ENCODE peak calls at places on chromosomes 11 and 22, in seven cellular contexts. B is SK-N-SH, H is H1, Z is HepG2, R is T47D, S is K562, V is GM12878. Q is an unnamed sample.

GRCh38 chr22:22235564-22235963 is 9.0 kb upstream of the VPREB1 start:
- DNase-seq in B (peak), H (peak), Z (no peak), R (no peak), S (peak), V (peak), Q (no peak)

GRCh38 chr11:1863352-1864215 is 10.7 kb downstream of the LSP1 start:
- DNase-seq in B (peak), H (no peak), Z (peak), R (no peak), S (peak), V (no peak), Q (peak)

GRCh38 chr22:35024364-35024692 is 41.6 kb upstream of the ISX start:
- DNase-seq in B (no peak), H (no peak), Z (no peak), R (no peak), S (no peak), V (no peak), Q (no peak)

GRCh38 chr11:115941481-115941993 is 437.3 kb upstream of the CADM1 start:
- DNase-seq in B (no peak), H (no peak), Z (no peak), R (no peak), S (peak), V (no peak), Q (no peak)

GRCh38 chr11:77592727-77593126 is 3.0 kb downstream of the AQP11 start:
- DNase-seq in B (no peak), H (no peak), Z (no peak), R (no peak), S (no peak), V (no peak), Q (no peak)

GRCh38 chr11:75261474-75261847 is 20.9 kb downstream of the TPBGL start:
- DNase-seq in B (no peak), H (no peak), Z (no peak), R (no peak), S (no peak), V (no peak), Q (no peak)

GRCh38 chr11:78044706-78045105 is 19.0 kb upstream of the THRSP start:
- DNase-seq in B (no peak), H (no peak), Z (no peak), R (no peak), S (no peak), V (no peak), Q (no peak)

GRCh38 chr11:91446267-91446666 is 778.4 kb upstream of the FAT3 start:
- DNase-seq in B (no peak), H (no peak), Z (no peak), R (no peak), S (no peak), V (no peak), Q (no peak)

GRCh38 chr22:22344430-22344829 is 99.8 kb downstream of the VPREB1 start:
- DNase-seq in B (no peak), H (no peak), Z (no peak), R (no peak), S (no peak), V (no peak), Q (no peak)

GRCh38 chr11:111355956-111356659 is 23.0 kb downstream of the POU2AF1 start:
- DNase-seq in B (no peak), H (no peak), Z (peak), R (no peak), S (no peak), V (no peak), Q (no peak)

GRCh38 chr11:63862923-63863322 is 24.0 kb downstream of the MARK2 start:
- DNase-seq in B (no peak), H (no peak), Z (peak), R (no peak), S (no peak), V (no peak), Q (no peak)

GRCh38 chr11:63867511-63867910 is 28.6 kb downstream of the MARK2 start:
- DNase-seq in B (no peak), H (no peak), Z (no peak), R (no peak), S (no peak), V (no peak), Q (no peak)

GRCh38 chr11:63869171-63869591 is 30.3 kb downstream of the MARK2 start:
- DNase-seq in B (no peak), H (no peak), Z (no peak), R (no peak), S (no peak), V (no peak), Q (no peak)

GRCh38 chr11:63868399-63869064 is 29.6 kb downstream of the MARK2 start:
- DNase-seq in B (no peak), H (no peak), Z (no peak), R (no peak), S (no peak), V (no peak), Q (no peak)

GRCh38 chr11:63866211-63866610 is 27.3 kb downstream of the MARK2 start:
- DNase-seq in B (no peak), H (no peak), Z (no peak), R (no peak), S (peak), V (peak), Q (no peak)
- TF ChIP-seq JUND in B (no peak), H (no peak), Z (no peak), R (no peak), S (no peak), V (no peak), Q (no peak)

GRCh38 chr11:73235236-73235786 is 17.2 kb downstream of the P2RY2 start:
- DNase-seq in B (no peak), H (no peak), Z (no peak), R (no peak), S (no peak), V (no peak), Q (no peak)

GRCh38 chr11:73236205-73236765 is 18.2 kb downstream of the P2RY2 start:
- DNase-seq in B (no peak), H (no peak), Z (no peak), R (no peak), S (no peak), V (no peak), Q (no peak)

GRCh38 chr11:73237471-73238290 is 19.6 kb downstream of the P2RY2 start:
- DNase-seq in B (no peak), H (no peak), Z (peak), R (no peak), S (no peak), V (no peak), Q (no peak)

GRCh38 chr11:73239111-73239521 is 21.0 kb downstream of the P2RY2 start:
- DNase-seq in B (no peak), H (no peak), Z (no peak), R (no peak), S (no peak), V (no peak), Q (no peak)

DNA sequence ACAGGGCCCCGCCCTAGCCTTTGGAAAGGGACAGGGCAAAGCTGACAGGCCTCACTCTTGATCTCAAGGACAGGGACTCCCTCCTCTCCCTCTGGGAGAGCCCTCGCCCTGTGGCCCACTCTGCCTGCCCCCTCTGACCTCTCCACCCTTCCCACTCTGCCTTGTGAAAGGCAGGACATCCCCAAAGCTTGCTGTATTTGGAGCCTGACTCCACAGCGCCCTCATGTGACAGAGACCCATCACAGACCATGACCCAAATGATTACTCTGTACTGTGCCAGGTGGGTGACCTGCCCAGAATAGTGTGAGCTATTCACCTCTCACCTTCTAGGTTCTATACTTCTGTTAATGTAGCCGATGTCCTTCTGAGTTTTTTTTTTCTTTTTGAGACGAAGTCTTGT is 18.8 kb downstream of the P2RY2 start:
- DNase-seq in B (peak), H (peak), Z (peak), R (peak), S (peak), V (no peak), Q (peak)
- TF ChIP-seq JUND in B (no peak), H (no peak), Z (no peak), R (no peak), S (no peak), V (no peak), Q (no peak)

GRCh38 chr11:60348116-60348515 is 21.1 kb downstream of the MS4A6E start:
- DNase-seq in B (no peak), H (no peak), Z (no peak), R (no peak), S (no peak), V (no peak), Q (no peak)

GRCh38 chr11:60347084-60347797 is 20.2 kb downstream of the MS4A6E start:
- DNase-seq in B (no peak), H (no peak), Z (no peak), R (no peak), S (no peak), V (no peak), Q (no peak)

GRCh38 chr11:60344146-60344545 is 17.1 kb downstream of the MS4A6E start:
- DNase-seq in B (no peak), H (no peak), Z (no peak), R (no peak), S (no peak), V (no peak), Q (no peak)

GRCh38 chr11:60343094-60343704 is 16.1 kb downstream of the MS4A6E start:
- DNase-seq in B (no peak), H (no peak), Z (peak), R (no peak), S (peak), V (no peak), Q (peak)

GRCh38 chr11:60345489-60345888 is 18.4 kb downstream of the MS4A6E start:
- DNase-seq in B (no peak), H (peak), Z (peak), R (no peak), S (peak), V (no peak), Q (peak)
- TF ChIP-seq JUND in B (no peak), H (no peak), Z (no peak), R (no peak), S (no peak), V (no peak), Q (no peak)

GRCh38 chr22:36641902-36642640 is 61.5 kb downstream of the CACNG2 start:
- DNase-seq in B (no peak), H (no peak), Z (no peak), R (no peak), S (no peak), V (no peak), Q (no peak)
- TF ChIP-seq JUND in B (no peak), H (no peak), Z (no peak), R (no peak), S (no peak), V (no peak), Q (no peak)

Q was measured in HCT116.